ENCODE peak calls at places on chromosomes 3 and 15, in ten cellular contexts. S is ascending aorta, W is brain microvascular endothelial cell, O is GM23338, B is thyroid gland, H is astrocyte of the spinal cord, D is left lung, T is cardiac fibroblast, F is upper lobe of left lung, J is astrocyte. U is an unnamed sample.

GRCh38 chr3:174720717-174721116 is 138.4 kb upstream of the NAALADL2 start:
- DNase-seq in S (no peak), W (no peak), O (no peak), B (no peak), H (no peak), D (no peak), T (no peak), F (no peak), J (no peak), U (peak; percentile 15)

GRCh38 chr15:67840747-67841634 is 1.1 kb upstream of the RNU6-1 start:
- DNase-seq in S (no peak), W (no peak), O (no peak), B (peak; percentile 55), H (peak; percentile 55), D (no peak), T (peak; percentile 48), F (peak; percentile 48), J (peak; percentile 42), U (no peak)

GRCh38 chr15:39110336-39110735 is 470.5 kb upstream of the THBS1 start:
- DNase-seq in S (no peak), W (peak; percentile 62), O (no peak), B (no peak), H (peak; percentile 68), D (no peak), T (peak; percentile 76), F (no peak), J (peak; percentile 93), U (no peak)

GRCh38 chr3:72177075-72178050 is 392.4 kb upstream of the PROK2 start:
- DNase-seq in S (no peak), W (peak; percentile 33), O (no peak), B (no peak), H (peak; percentile 22), D (peak; percentile 77), T (peak; percentile 76), F (peak; percentile 60), J (peak; percentile 41), U (no peak)

GRCh38 chr3:111751961-111752360 is 107.1 kb upstream of the PHLDB2 start:
- DNase-seq in S (no peak), W (peak; percentile 81), O (peak; percentile 46), B (no peak), H (peak; percentile 90), D (no peak), T (peak; percentile 66), F (no peak), J (peak; percentile 91), U (peak; percentile 28)

GRCh38 chr3:56210201-56210774 is 258.0 kb downstream of the ERC2 start:
- DNase-seq in S (no peak), W (no peak), O (no peak), B (no peak), H (no peak), D (no peak), T (no peak), F (no peak), J (no peak), U (no peak)

GRCh38 chr3:16410659-16411058 is 102.8 kb downstream of the RFTN1 start:
- DNase-seq in S (no peak), W (no peak), O (no peak), B (peak; percentile 90), H (no peak), D (peak; percentile 51), T (no peak), F (peak; percentile 78), J (no peak), U (no peak)

GRCh38 chr3:161694682-161695586 is 198.3 kb downstream of the OTOL1 start:
- DNase-seq in S (no peak), W (no peak), O (no peak), B (no peak), H (no peak), D (no peak), T (no peak), F (no peak), J (no peak), U (no peak)

GRCh38 chr3:19065027-19065426 is 83.3 kb upstream of the KCNH8 start:
- DNase-seq in S (no peak), W (no peak), O (peak; percentile 59), B (no peak), H (no peak), D (no peak), T (peak; percentile 17), F (no peak), J (no peak), U (peak; percentile 3)

GRCh38 chr3:62203152-62203551 is 170.2 kb downstream of the FEZF2 start:
- DNase-seq in S (no peak), W (no peak), O (no peak), B (no peak), H (no peak), D (no peak), T (no peak), F (no peak), J (no peak), U (no peak)

GRCh38 chr3:16606398-16606797 is 1.2 kb upstream of the DAZL start:
- DNase-seq in S (no peak), W (peak; percentile 6), O (peak; percentile 23), B (no peak), H (peak; percentile 9), D (no peak), T (no peak), F (no peak), J (peak; percentile 39), U (no peak)

GRCh38 chr15:64623347-64624024 is 151.9 kb downstream of the RBPMS2 start:
- DNase-seq in S (no peak), W (no peak), O (no peak), B (no peak), H (no peak), D (no peak), T (no peak), F (no peak), J (no peak), U (peak; percentile 73)

GRCh38 chr3:126104742-126105605 is 21.1 kb upstream of the SLC41A3 start:
- DNase-seq in S (no peak), W (no peak), O (no peak), B (no peak), H (no peak), D (no peak), T (no peak), F (no peak), J (no peak), U (no peak)

GRCh38 chr3:187748050-187748481 is 2.8 kb upstream of the BCL6 start:
- DNase-seq in S (peak; percentile 81), W (peak; percentile 87), O (peak; percentile 97), B (peak; percentile 95), H (peak; percentile 81), D (peak; percentile 93), T (peak; percentile 86), F (peak; percentile 96), J (peak; percentile 40), U (peak; percentile 94)
- H3K4me3 ChIP-seq in S (no peak overlapping the region), W (no peak overlapping the region), O (no peak overlapping the region), B (no peak overlapping the region), H (no peak overlapping the region), D (no peak overlapping the region), T (no peak overlapping the region), F (no peak overlapping the region), J (no peak overlapping the region), U (no peak overlapping the region)

GRCh38 chr15:19987389-19988048 is 554.1 kb downstream of the GOLGA6L6 start:
- DNase-seq in S (no peak), W (no peak), O (peak; percentile 16), B (no peak), H (no peak), D (no peak), T (no peak), F (no peak), J (no peak), U (no peak)
- TF ChIP-seq CTCF in S (no peak), W (no peak), O (no peak), B (no peak), H (no peak), D (no peak), T (peak; percentile 15), F (no peak), J (no peak), U (no peak)

GRCh38 chr15:24858737-24859601 is 95.8 kb upstream of the SNRPN start:
- DNase-seq in S (no peak), W (no peak), O (peak; percentile 64), B (no peak), H (peak; percentile 29), D (no peak), T (peak; percentile 8), F (no peak), J (peak; percentile 54), U (no peak)

GRCh38 chr15:24856397-24857093 is 98.2 kb upstream of the SNRPN start:
- DNase-seq in S (no peak), W (no peak), O (peak; percentile 97), B (no peak), H (peak; percentile 62), D (no peak), T (peak; percentile 49), F (no peak), J (peak; percentile 49), U (no peak)

GRCh38 chr15:24857777-24858176 is 97.0 kb upstream of the SNRPN start:
- DNase-seq in S (no peak), W (no peak), O (peak; percentile 60), B (no peak), H (peak; percentile 12), D (no peak), T (no peak), F (no peak), J (peak; percentile 19), U (no peak)

GRCh38 chr15:24861014-24861690 is 93.6 kb upstream of the SNRPN start:
- DNase-seq in S (no peak), W (no peak), O (no peak), B (no peak), H (no peak), D (no peak), T (no peak), F (no peak), J (no peak), U (no peak)

DNA sequence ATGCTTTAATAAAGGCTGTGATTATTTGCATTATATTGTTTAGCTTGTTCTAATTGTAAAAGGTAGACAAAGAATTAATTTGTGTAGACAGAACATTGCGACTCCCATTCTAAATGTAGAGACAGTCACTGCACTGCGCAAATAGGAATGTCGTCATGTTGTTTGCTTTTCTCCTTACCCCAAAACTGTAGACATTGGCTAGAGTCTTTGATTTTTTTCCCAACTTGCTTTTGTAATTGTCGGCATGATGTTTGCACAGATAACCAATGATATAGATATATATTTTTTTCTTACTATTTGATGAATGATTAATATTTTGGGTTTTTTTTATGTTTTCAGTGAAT is 97.7 kb upstream of the SNRPN start:
- DNase-seq in S (no peak), W (no peak), O (peak; percentile 26), B (no peak), H (no peak), D (no peak), T (no peak), F (no peak), J (no peak), U (no peak)
- H3K4me3 ChIP-seq in S (peak overlapping the region; percentile 52), W (no peak overlapping the region), O (peak overlapping the region; percentile 33), B (no peak overlapping the region), H (peak overlapping the region; percentile 36), D (no peak overlapping the region), T (no peak overlapping the region), F (no peak overlapping the region), J (peak overlapping the region; percentile 61), U (no peak overlapping the region)

DNA sequence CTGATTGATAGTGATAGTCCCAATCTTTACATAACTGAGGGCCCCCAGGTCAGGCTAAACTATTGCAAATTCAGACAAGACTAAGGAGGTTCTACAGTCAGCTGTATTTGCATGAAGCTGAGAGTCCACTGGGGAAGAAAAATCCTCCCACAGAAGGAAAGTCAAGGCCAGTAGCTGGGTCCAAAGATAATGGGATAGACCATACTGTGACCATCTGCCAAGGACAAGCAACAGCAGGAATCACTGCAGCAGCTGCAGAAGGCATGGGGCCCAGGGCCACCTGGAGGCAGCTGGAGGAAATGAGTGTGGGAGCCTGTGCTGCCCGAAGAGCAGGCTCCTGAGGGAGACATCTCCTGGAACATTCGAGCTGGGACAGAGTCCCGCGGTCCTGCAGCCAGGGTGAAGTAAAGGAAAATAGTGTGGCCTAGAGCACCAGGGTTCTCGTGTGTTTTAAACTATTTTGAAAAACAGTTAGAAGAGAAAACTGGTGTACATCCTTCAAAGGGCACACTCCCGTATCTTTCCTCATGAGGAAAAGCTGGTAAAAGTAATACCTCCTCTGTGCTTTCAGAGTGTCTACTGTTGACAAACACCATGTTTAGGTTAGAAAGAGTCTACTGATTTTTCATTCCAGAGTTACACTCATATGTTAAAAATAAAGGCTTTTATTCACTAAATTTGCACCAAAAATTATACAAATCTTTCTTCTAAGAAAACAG is 13.1 kb upstream of the TMEM212 start:
- DNase-seq in S (no peak), W (peak; percentile 86), O (peak; percentile 86), B (peak; percentile 59), H (peak; percentile 79), D (peak; percentile 78), T (peak; percentile 91), F (peak; percentile 84), J (peak; percentile 64), U (peak; percentile 81)
- TF ChIP-seq CTCF in S (peak; percentile 43), W (peak; percentile 89), O (peak; percentile 90), B (peak; percentile 30), H (peak; percentile 89), D (peak; percentile 64), T (peak; percentile 87), F (peak; percentile 76), J (peak; percentile 65), U (peak; percentile 79)